ENCODE peak calls at places on chromosomes 4 and X, in nine cellular contexts. I, H, D, K, R, E, Y, A and P are unnamed samples.

GRCh38 chr4:186345184-186345583 is 79.2 kb downstream of the F11 start:
- DNase-seq in I (no peak), H (no peak), D (no peak), K (no peak), R (no peak), E (no peak), Y (no peak), A (no peak), P (no peak)

GRCh38 chr4:81405900-81406401 is 65.8 kb downstream of the RASGEF1B start:
- DNase-seq in I (peak; percentile 77), H (no peak), D (peak; percentile 67), K (peak; percentile 40), R (no peak), E (no peak), Y (peak; percentile 49), A (no peak), P (peak; percentile 17)

GRCh38 chrX:20571611-20572010 is 304.9 kb upstream of the RPS6KA3 start:
- DNase-seq in I (peak; percentile 14), H (no peak), D (no peak), K (no peak), R (no peak), E (no peak), Y (no peak), A (no peak), P (no peak)

GRCh38 chr4:140071043-140071442 is 82.9 kb downstream of the MAML3 start:
- DNase-seq in I (no peak), H (no peak), D (no peak), K (no peak), R (no peak), E (no peak), Y (no peak), A (no peak), P (no peak)

GRCh38 chrX:150446995-150447394 is 83.9 kb downstream of the MAMLD1 start:
- DNase-seq in I (no peak), H (no peak), D (no peak), K (peak; percentile 13), R (no peak), E (no peak), Y (no peak), A (no peak), P (no peak)

GRCh38 chr4:177862541-177863176 is 420.4 kb upstream of the AGA start:
- DNase-seq in I (no peak), H (no peak), D (no peak), K (no peak), R (no peak), E (peak; percentile 53), Y (peak; percentile 20), A (no peak), P (no peak)

GRCh38 chr4:142016031-142016430 is 379.6 kb downstream of the IL15 start:
- DNase-seq in I (no peak), H (no peak), D (no peak), K (no peak), R (no peak), E (no peak), Y (no peak), A (no peak), P (no peak)

GRCh38 chr4:25654971-25655963 is at the start of gene SLC34A2:
- DNase-seq in I (no peak), H (no peak), D (peak; percentile 29), K (peak; percentile 87), R (no peak), E (peak; percentile 93), Y (no peak), A (no peak), P (peak; percentile 15)

GRCh38 chr4:114041117-114041475 is 61.6 kb upstream of the ARSJ start:
- DNase-seq in I (no peak), H (no peak), D (no peak), K (no peak), R (no peak), E (no peak), Y (no peak), A (no peak), P (no peak)

GRCh38 chr4:183941964-183942363 is 36.9 kb downstream of the STOX2 start:
- DNase-seq in I (no peak), H (no peak), D (no peak), K (no peak), R (no peak), E (no peak), Y (no peak), A (no peak), P (no peak)

GRCh38 chr4:78565971-78566372 is 14.4 kb downstream of the ANXA3 start:
- DNase-seq in I (no peak), H (no peak), D (peak; percentile 88), K (no peak), R (no peak), E (no peak), Y (no peak), A (no peak), P (no peak)

GRCh38 chr4:163613375-163613774 is 118.9 kb downstream of the TMA16 start:
- DNase-seq in I (no peak), H (no peak), D (no peak), K (no peak), R (no peak), E (no peak), Y (no peak), A (no peak), P (no peak)

GRCh38 chr4:4656977-4657376 is 115.1 kb upstream of the STX18 start:
- DNase-seq in I (no peak), H (no peak), D (no peak), K (no peak), R (no peak), E (no peak), Y (no peak), A (no peak), P (no peak)

GRCh38 chr4:56981795-56982201 is 3.1 kb downstream of the POLR2B start:
- DNase-seq in I (no peak), H (no peak), D (peak; percentile 29), K (no peak), R (no peak), E (no peak), Y (no peak), A (no peak), P (no peak)

GRCh38 chr4:4762909-4763814 is 96.3 kb upstream of the MSX1 start:
- DNase-seq in I (peak; percentile 11), H (no peak), D (peak; percentile 85), K (no peak), R (no peak), E (peak; percentile 12), Y (no peak), A (no peak), P (peak; percentile 87)

GRCh38 chrX:56796641-56797395 is 67.8 kb downstream of the NBDY start:
- DNase-seq in I (no peak), H (peak; percentile 17), D (no peak), K (peak; percentile 24), R (no peak), E (no peak), Y (no peak), A (no peak), P (no peak)

GRCh38 chrX:46770006-46770816 is 11.3 kb upstream of the SLC9A7 start:
- DNase-seq in I (no peak), H (no peak), D (peak; percentile 30), K (no peak), R (no peak), E (no peak), Y (no peak), A (no peak), P (no peak)

DNA sequence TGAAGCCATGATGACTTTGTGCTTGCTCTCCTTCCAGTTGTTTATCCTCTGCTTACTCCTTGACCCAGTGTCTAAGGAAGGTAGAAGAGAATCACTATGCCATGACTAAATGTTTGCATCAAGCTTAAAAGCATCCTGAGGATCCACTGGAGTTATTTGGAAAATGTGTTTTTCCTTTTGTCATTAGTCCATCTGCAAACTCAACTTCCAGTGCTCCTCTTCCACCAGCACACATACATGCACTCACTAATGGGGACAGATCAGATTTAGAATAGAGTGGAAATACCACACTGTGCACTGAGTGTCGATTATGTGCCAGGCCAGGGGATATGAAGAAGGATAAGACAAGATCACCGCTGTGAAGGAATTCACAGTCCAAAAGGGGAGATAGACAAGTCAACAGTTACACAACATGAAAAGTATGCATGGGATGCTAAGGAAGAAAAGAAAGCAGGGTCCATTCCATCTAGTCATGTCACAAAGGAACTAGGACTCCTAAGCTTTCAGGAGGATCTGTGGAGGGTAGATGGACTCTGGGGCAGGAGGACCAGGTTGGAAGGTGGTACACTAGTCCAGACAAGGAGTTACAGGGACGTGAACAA is 1.9 kb downstream of the OCIAD2 start:
- DNase-seq in I (no peak), H (no peak), D (no peak), K (no peak), R (no peak), E (no peak), Y (no peak), A (no peak), P (no peak)
- H3K4me3 ChIP-seq in I (no peak overlapping the region), H (no peak overlapping the region), D (no peak overlapping the region), K (no peak overlapping the region), R (no peak overlapping the region), E (no peak overlapping the region), Y (no peak overlapping the region), A (no peak overlapping the region), P (no peak overlapping the region)

GRCh38 chrX:17005712-17006372 is 59.4 kb downstream of the REPS2 start:
- DNase-seq in I (no peak), H (no peak), D (peak; percentile 22), K (no peak), R (no peak), E (no peak), Y (no peak), A (no peak), P (no peak)
- TF ChIP-seq CTCF in I (no peak), H (no peak), D (no peak), K (no peak), R (no peak), E (no peak), Y (no peak), A (no peak), P (no peak)

GRCh38 chr4:146520894-146521542 is 722 bp downstream of the SLC10A7 start:
- DNase-seq in I (peak; percentile 61), H (no peak), D (peak; percentile 65), K (no peak), R (no peak), E (no peak), Y (peak; percentile 8), A (no peak), P (peak; percentile 16)

GRCh38 chr4:146524663-146525062 is 2.9 kb upstream of the SLC10A7 start:
- DNase-seq in I (no peak), H (no peak), D (peak; percentile 20), K (no peak), R (no peak), E (no peak), Y (no peak), A (no peak), P (no peak)

GRCh38 chr4:146522862-146523205 is 1.1 kb upstream of the SLC10A7 start:
- DNase-seq in I (no peak), H (no peak), D (peak; percentile 10), K (no peak), R (no peak), E (no peak), Y (no peak), A (no peak), P (no peak)

GRCh38 chr4:146521543-146522097 is at the start of gene SLC10A7:
- DNase-seq in I (peak; percentile 84), H (no peak), D (peak; percentile 62), K (peak; percentile 71), R (peak; percentile 76), E (peak; percentile 87), Y (peak; percentile 71), A (no peak), P (peak; percentile 30)

GRCh38 chr4:146522098-146522861 is 540 bp upstream of the SLC10A7 start:
- DNase-seq in I (peak; percentile 91), H (peak; percentile 96), D (peak; percentile 63), K (peak; percentile 90), R (peak; percentile 92), E (peak; percentile 95), Y (peak; percentile 92), A (peak; percentile 67), P (peak; percentile 85)
- H3K36me3 ChIP-seq in I (no peaks in the 10 kb centered on the region), H (no peaks in the 10 kb centered on the region), D (no peaks in the 10 kb centered on the region), K (no peaks in the 10 kb centered on the region), R (no peaks in the 10 kb centered on the region), E (peaks cover under 1% of the 10 kb centered on the region), Y (no peaks in the 10 kb centered on the region), A (no peaks in the 10 kb centered on the region), P (no peaks in the 10 kb centered on the region)

GRCh38 chr4:68734095-68734494 is 63.6 kb upstream of the UGT2B15 start:
- DNase-seq in I (no peak), H (no peak), D (no peak), K (no peak), R (no peak), E (no peak), Y (no peak), A (no peak), P (no peak)
- H3K4me3 ChIP-seq in I (no peak overlapping the region), H (no peak overlapping the region), D (no peak overlapping the region), K (no peak overlapping the region), R (no peak overlapping the region), E (no peak overlapping the region), Y (no peak overlapping the region), A (no peak overlapping the region), P (no peak overlapping the region)